ENCODE peak calls at places on chromosomes 11 and 22, in seven cellular contexts. O, T, A, S, F, I and Z are unnamed samples.

GRCh38 chr11:67033661-67034166 is 10.8 kb downstream of the SYT12 start:
- DNase-seq in O (no peak), T (peak), A (no peak), S (peak), F (peak), I (no peak), Z (no peak)

GRCh38 chr22:44396727-44397722 is 84.3 kb upstream of the SHISAL1 start:
- DNase-seq in O (no peak), T (no peak), A (no peak), S (no peak), F (no peak), I (peak), Z (no peak)

GRCh38 chr11:34492806-34493414 is 20.7 kb downstream of the ELF5 start:
- DNase-seq in O (peak), T (peak), A (peak), S (peak), F (peak), I (peak), Z (peak)

GRCh38 chr22:46646531-46647211 is 26.5 kb downstream of the GRAMD4 start:
- DNase-seq in O (no peak), T (no peak), A (no peak), S (no peak), F (no peak), I (peak), Z (no peak)

GRCh38 chr11:17650601-17650911 is 68.8 kb upstream of the MYOD1 start:
- DNase-seq in O (no peak), T (no peak), A (no peak), S (no peak), F (no peak), I (no peak), Z (no peak)

GRCh38 chr22:46432164-46433068 is 96.9 kb downstream of the TRMU start:
- DNase-seq in O (no peak), T (peak), A (peak), S (no peak), F (no peak), I (peak), Z (peak)

GRCh38 chr22:41825376-41825775 is 7.5 kb upstream of the SREBF2 start:
- DNase-seq in O (no peak), T (no peak), A (no peak), S (peak), F (no peak), I (no peak), Z (no peak)

GRCh38 chr22:44426981-44427380 is 71.1 kb downstream of the RTL6 start:
- DNase-seq in O (no peak), T (no peak), A (no peak), S (no peak), F (no peak), I (no peak), Z (no peak)

GRCh38 chr11:8867035-8867434 is 44.0 kb upstream of the AKIP1 start:
- DNase-seq in O (no peak), T (peak), A (no peak), S (peak), F (no peak), I (no peak), Z (no peak)

GRCh38 chr11:120096756-120097191 is 41.1 kb downstream of the TRIM29 start:
- DNase-seq in O (no peak), T (no peak), A (no peak), S (no peak), F (no peak), I (no peak), Z (no peak)